ENCODE peak calls at places on chromosome X, in six cellular contexts. X is KG1; O is SK-MEL-5; H is fibroblast of the conjunctiva; F is GM04504; I is stimulated activated CD8-positive, alpha-beta memory T cell treated with anti-CD3 and anti-CD28 coated beads, Interleukin-7, amount 100 ng/mL, for 1 hour. N is an unnamed sample.

GRCh38 chrX:77275392-77275791 is 171.8 kb upstream of the FGF16 start:
- DNase-seq in I (no peak), F (no peak), H (no peak), X (no peak), O (no peak), N (no peak)

GRCh38 chrX:40151211-40152172 is 53.7 kb upstream of the BCOR start:
- DNase-seq in X (no peak), I (no peak), F (no peak), O (no peak), H (no peak), N (no peak)

GRCh38 chrX:38939067-38939466 is 137.8 kb downstream of the MID1IP1 start:
- DNase-seq in O (no peak), F (peak), H (peak), X (no peak), I (no peak), N (no peak)

GRCh38 chrX:110965409-110965808 is 130.6 kb upstream of the PAK3 start:
- DNase-seq in O (no peak), I (no peak), F (no peak), X (no peak), H (no peak), N (no peak)

GRCh38 chrX:120315776-120316175 is 4.5 kb upstream of the TMEM255A start:
- DNase-seq in X (no peak), F (no peak), O (no peak), H (no peak), I (no peak), N (no peak)

GRCh38 chrX:3066555-3066954 is 25.3 kb downstream of the ARSF start:
- DNase-seq in X (no peak), F (no peak), O (no peak), I (no peak), H (no peak), N (no peak)

GRCh38 chrX:111511477-111511876 is at the start of gene SERTM2:
- DNase-seq in H (no peak), F (no peak), O (no peak), I (no peak), X (no peak), N (no peak)

GRCh38 chrX:37455381-37455780 is 106.2 kb downstream of the PRRG1 start:
- DNase-seq in F (no peak), I (no peak), X (no peak), H (no peak), O (no peak), N (no peak)

GRCh38 chrX:10052906-10053625 is 85.9 kb downstream of the CLDN34 start:
- DNase-seq in X (no peak), O (no peak), F (no peak), I (no peak), H (no peak), N (no peak)

GRCh38 chrX:19334945-19335626 is 8.6 kb upstream of the PDHA1 start:
- DNase-seq in O (peak), H (no peak), X (no peak), F (no peak), I (no peak), N (no peak)

GRCh38 chrX:48520455-48520854 is 1.2 kb upstream of the EBP start:
- DNase-seq in H (no peak), I (no peak), O (no peak), X (no peak), F (no peak), N (no peak)

GRCh38 chrX:22300130-22300529 is 27.4 kb downstream of the CBLL2 start:
- DNase-seq in F (peak), X (no peak), O (peak), H (peak), I (no peak), N (peak)

GRCh38 chrX:135973025-135973547 is 702 bp downstream of the MMGT1 start:
- DNase-seq in X (no peak), H (no peak), I (no peak), F (no peak), O (peak), N (no peak)

GRCh38 chrX:42803320-42803719 is 25.4 kb upstream of the PPP1R2C start:
- DNase-seq in O (no peak), F (peak), I (no peak), H (no peak), X (no peak), N (no peak)

GRCh38 chrX:16212024-16212423 is 44.7 kb downstream of the MAGEB17 start:
- DNase-seq in I (no peak), O (no peak), X (no peak), F (no peak), H (no peak), N (no peak)

GRCh38 chrX:106484233-106484632 is 127.5 kb upstream of the RADX start:
- DNase-seq in H (no peak), I (no peak), F (no peak), O (no peak), X (no peak), N (no peak)

GRCh38 chrX:109856974-109857373 is 123.9 kb upstream of the ACSL4 start:
- DNase-seq in H (no peak), I (no peak), O (peak), F (no peak), X (no peak), N (peak)

N was measured in foreskin melanocyte.